ENCODE peak calls at places on chromosomes 2 and 18, in six cellular contexts. O is prostate gland, L is uterus, Q is foreskin fibroblast, G is AG04450, M is brain microvascular endothelial cell. A is an unnamed sample.

GRCh38 chr2:55159037-55159651 is 72.9 kb downstream of the CLHC1 start:
- DNase-seq in G (no peak), Q (no peak), O (no peak), L (peak), M (no peak), A (no peak)

GRCh38 chr2:39725401-39725800 is 53.7 kb downstream of the THUMPD2 start:
- DNase-seq in G (no peak), Q (peak), M (no peak), O (no peak), L (no peak), A (peak)

GRCh38 chr2:202718614-202719013 is 83.8 kb downstream of the FAM117B start:
- DNase-seq in L (no peak), M (peak), Q (peak), G (peak), O (no peak), A (no peak)

GRCh38 chr2:36031476-36031875 is 324.1 kb upstream of the CRIM1 start:
- DNase-seq in G (no peak), Q (no peak), O (no peak), M (no peak), L (no peak), A (no peak)

GRCh38 chr2:18855027-18855426 is 265.7 kb upstream of the NT5C1B start:
- DNase-seq in Q (peak), G (no peak), O (no peak), M (peak), L (no peak), A (no peak)

GRCh38 chr18:79583984-79584401 is 95.6 kb upstream of the CTDP1 start:
- DNase-seq in M (no peak), O (no peak), G (no peak), L (no peak), Q (no peak), A (no peak)

GRCh38 chr18:3966246-3966984 is 488.7 kb downstream of the DLGAP1 start:
- DNase-seq in M (no peak), O (no peak), Q (no peak), L (no peak), G (no peak), A (no peak)

GRCh38 chr2:147631294-147631693 is 213.5 kb upstream of the ACVR2A start:
- DNase-seq in O (no peak), Q (no peak), G (no peak), M (no peak), L (no peak), A (no peak)

GRCh38 chr2:55518846-55519167 is 711 bp upstream of the CFAP36 start:
- DNase-seq in M (no peak), O (no peak), Q (peak), L (no peak), G (no peak), A (no peak)

GRCh38 chr2:97891611-97892010 is 104.1 kb downstream of the TMEM131 start:
- DNase-seq in L (no peak), O (no peak), Q (no peak), G (no peak), M (no peak), A (no peak)

GRCh38 chr2:68662466-68662865 is 19.1 kb downstream of the PROKR1 start:
- DNase-seq in M (no peak), Q (no peak), G (no peak), O (no peak), L (no peak), A (no peak)

GRCh38 chr2:197559656-197560055 is 43.8 kb downstream of the MOB4 start:
- DNase-seq in G (no peak), M (no peak), O (no peak), L (no peak), Q (no peak), A (no peak)

DNA sequence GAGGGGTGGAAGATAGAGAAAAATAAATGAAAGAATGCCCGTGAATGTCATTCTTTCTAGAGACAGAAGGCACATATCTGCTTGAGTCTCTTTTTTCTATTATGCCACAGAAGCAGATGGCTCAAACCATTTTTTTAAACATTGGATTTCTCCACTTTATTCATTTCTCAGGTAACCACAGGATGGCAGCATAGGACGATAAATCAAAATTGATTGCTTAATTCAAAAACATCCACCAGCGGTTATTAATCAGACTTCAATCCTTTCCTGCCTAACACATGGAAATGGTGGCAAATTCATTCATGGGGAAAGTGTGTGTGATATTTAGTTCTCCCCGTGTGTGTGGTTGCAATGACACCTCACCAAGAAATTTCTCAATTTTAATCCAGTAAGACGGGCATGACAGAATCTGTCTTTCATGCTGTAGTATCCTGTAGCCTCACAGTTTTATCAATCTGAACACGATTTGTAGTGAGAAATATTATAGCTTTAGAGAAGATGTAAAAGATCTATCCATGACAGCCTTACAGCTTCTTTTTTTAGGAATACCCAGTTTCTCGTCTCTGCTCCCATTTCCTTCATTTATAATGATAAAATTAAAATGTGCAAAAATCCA is 72.2 kb downstream of the DSC3 start:
- DNase-seq in O (peak), Q (peak), M (peak), G (no peak), L (no peak), A (no peak)
- TF ChIP-seq CTCF in O (no peak), Q (no peak), M (peak), G (no peak), L (no peak), A (no peak)

DNA sequence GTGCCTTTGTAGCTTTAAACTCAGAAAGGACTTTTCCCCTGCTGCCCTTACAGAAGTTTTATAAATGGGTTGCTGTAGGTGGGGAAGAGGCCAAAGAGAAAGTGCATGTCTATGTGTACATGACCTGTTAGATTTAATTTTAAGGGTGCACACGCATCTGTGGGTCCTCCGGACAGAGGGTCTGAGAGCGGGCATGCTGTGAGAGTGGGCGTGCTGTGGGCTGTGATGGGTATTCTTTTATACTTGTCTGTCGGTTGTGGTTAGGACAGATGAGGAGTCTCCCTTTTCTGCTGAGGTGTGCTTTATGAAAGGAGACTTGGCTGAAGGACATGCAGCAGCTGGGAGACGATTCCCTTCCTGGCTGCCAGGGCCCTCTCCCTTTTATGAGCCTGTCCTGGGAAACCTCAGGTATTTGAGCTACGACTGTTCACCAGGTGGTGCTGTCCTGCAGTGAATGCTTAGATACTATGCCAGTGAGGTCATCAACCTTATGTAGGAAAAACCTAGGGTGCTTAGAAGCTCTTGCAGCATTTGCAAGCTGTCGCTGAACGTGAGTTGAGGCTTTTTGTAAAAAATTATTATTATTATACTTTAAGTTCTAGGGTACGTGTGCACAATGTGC is 67.5 kb downstream of the TANC1 start:
- DNase-seq in G (no peak), L (peak), M (peak), Q (peak), O (peak), A (no peak)
- TF ChIP-seq CTCF in G (peak), L (no peak), M (peak), Q (peak), O (no peak), A (peak)

DNA sequence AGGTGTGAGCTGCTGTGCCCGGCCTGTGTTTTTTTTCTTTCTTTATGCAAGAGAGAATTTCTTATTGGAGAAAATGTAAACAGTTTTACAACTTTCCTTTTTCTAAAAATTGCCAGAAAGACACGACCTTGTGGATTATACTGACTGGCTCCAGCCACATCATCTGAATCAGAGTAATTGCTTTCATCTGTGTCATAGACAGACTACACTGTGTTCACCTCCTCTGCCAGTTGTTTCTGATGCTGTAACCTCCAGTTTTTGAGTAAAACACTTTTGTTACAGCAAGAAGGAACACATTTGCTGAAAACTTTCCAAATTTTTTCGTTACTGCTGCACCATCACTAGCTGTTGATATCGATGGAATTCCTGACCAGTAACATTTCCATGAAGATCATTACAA is 43.9 kb upstream of the PLEKHM3 start:
- DNase-seq in G (no peak), L (no peak), M (no peak), Q (peak), O (no peak), A (no peak)
- TF ChIP-seq CTCF in G (no peak), L (no peak), M (no peak), Q (no peak), O (no peak), A (no peak)

GRCh38 chr18:45569566-45569965 is 45.7 kb upstream of the SLC14A2 start:
- DNase-seq in Q (no peak), L (no peak), G (no peak), O (no peak), M (no peak), A (no peak)

GRCh38 chr18:45567123-45567522 is 48.2 kb upstream of the SLC14A2 start:
- DNase-seq in M (peak), Q (peak), O (no peak), G (no peak), L (peak), A (no peak)

GRCh38 chr18:45568017-45568416 is 47.3 kb upstream of the SLC14A2 start:
- DNase-seq in L (no peak), O (no peak), Q (no peak), M (no peak), G (no peak), A (no peak)

GRCh38 chr18:45571161-45571560 is 44.1 kb upstream of the SLC14A2 start:
- DNase-seq in O (no peak), G (no peak), M (no peak), L (no peak), Q (no peak), A (no peak)

GRCh38 chr18:45571714-45572113 is 43.6 kb upstream of the SLC14A2 start:
- DNase-seq in G (no peak), M (no peak), Q (no peak), L (no peak), O (no peak), A (no peak)
- TF ChIP-seq CTCF in G (peak), M (peak), Q (no peak), L (no peak), O (no peak), A (peak)